ENCODE peak calls at places on chromosome 12, in four cellular contexts. M, R, X and V are unnamed samples.

GRCh38 chr12:51683763-51684357 is 92.8 kb downstream of the SCN8A start:
- DNase-seq in M (no peak), R (peak), X (no peak), V (no peak)

GRCh38 chr12:23847857-23848256 is 101.6 kb downstream of the SOX5 start:
- DNase-seq in R (no peak), X (no peak), M (no peak), V (no peak)

GRCh38 chr12:47904647-47905312 is at the start of gene VDR:
- DNase-seq in M (peak), X (peak), R (peak), V (peak)

GRCh38 chr12:102120886-102121285 is 903 bp downstream of the PARPBP start:
- DNase-seq in X (no peak), R (peak), M (no peak), V (no peak)

GRCh38 chr12:109771746-109772621 is 58.4 kb downstream of the FAM222A start:
- DNase-seq in R (no peak), X (no peak), M (no peak), V (no peak)

GRCh38 chr12:116954700-116955381 is 44.1 kb downstream of the FBXW8 start:
- DNase-seq in R (no peak), X (no peak), M (no peak), V (no peak)

GRCh38 chr12:94245984-94246383 is 97.6 kb downstream of the PLXNC1 start:
- DNase-seq in X (no peak), M (no peak), R (no peak), V (no peak)

GRCh38 chr12:123614110-123614509 is 12.2 kb downstream of the DDX55 start:
- DNase-seq in R (no peak), X (no peak), M (no peak), V (no peak)

GRCh38 chr12:61891632-61892031 is 368.6 kb upstream of the USP15 start:
- DNase-seq in R (no peak), X (no peak), M (no peak), V (no peak)